ENCODE peak calls at places on chromosomes 13 and 19, in seven cellular contexts. G, V, I, N, S, P and Z are unnamed samples. For H3K27me3, the result is how much of the 10 kb centered on the place peaks cover.

GRCh38 chr13:30119476-30119875 is 187.9 kb downstream of the KATNAL1 start:
- DNase-seq in G (peak), N (peak), S (peak), I (no peak), V (no peak), P (peak), Z (no peak)

GRCh38 chr19:58572818-58573657 is at the start of gene MZF1:
- DNase-seq in I (peak), P (peak), V (peak), G (peak), N (peak), S (peak), Z (no peak)

GRCh38 chr13:35690546-35690945 is 214.1 kb upstream of the MAB21L1 start:
- DNase-seq in P (no peak), I (peak), S (no peak), V (no peak), N (no peak), G (peak), Z (no peak)

GRCh38 chr13:112985803-112986408 is 16.9 kb downstream of the MCF2L start:
- DNase-seq in S (no peak), N (no peak), V (no peak), P (no peak), I (no peak), G (no peak), Z (no peak)

GRCh38 chr19:45468159-45468651 is 409 bp downstream of the FOSB start:
- DNase-seq in S (no peak), V (no peak), G (no peak), N (no peak), P (peak), I (no peak), Z (no peak)

GRCh38 chr19:10612515-10613119 is 12.7 kb upstream of the SLC44A2 start:
- DNase-seq in N (no peak), P (no peak), G (peak), S (no peak), V (peak), I (peak), Z (no peak)

GRCh38 chr13:51955281-51955771 is 55.9 kb downstream of the ATP7B start:
- DNase-seq in N (no peak), I (peak), P (no peak), S (peak), V (no peak), G (peak), Z (no peak)

GRCh38 chr13:98080280-98080679 is 62.6 kb upstream of the FARP1 start:
- DNase-seq in V (no peak), S (no peak), I (no peak), N (no peak), G (no peak), P (no peak), Z (no peak)

GRCh38 chr19:35268546-35269424 is at the start of gene USF2:
- DNase-seq in I (peak), P (peak), G (peak), V (no peak), N (peak), S (peak), Z (no peak)

GRCh38 chr19:1861599-1862031 is 1.8 kb downstream of the KLF16 start:
- DNase-seq in N (no peak), I (no peak), V (no peak), S (no peak), G (no peak), P (no peak), Z (no peak)

GRCh38 chr19:15118789-15119494 is 11.7 kb downstream of the SYDE1 start:
- DNase-seq in P (no peak), S (no peak), V (no peak), N (no peak), I (no peak), G (no peak), Z (no peak)

GRCh38 chr19:50513746-50514345 is at the start of gene ASPDH:
- DNase-seq in N (no peak), I (no peak), P (no peak), V (no peak), S (no peak), G (no peak), Z (no peak)

GRCh38 chr13:103104340-103104739 is 38.1 kb upstream of the SLC10A2 start:
- DNase-seq in N (no peak), V (no peak), P (no peak), I (no peak), S (no peak), G (no peak), Z (no peak)

GRCh38 chr19:5691930-5692784 is 2.1 kb downstream of the RPL36 start:
- DNase-seq in V (no peak), P (no peak), I (no peak), S (no peak), N (no peak), G (no peak), Z (no peak)

GRCh38 chr13:73870970-73871935 is 263.0 kb downstream of the KLF12 start:
- DNase-seq in P (peak), G (peak), N (no peak), V (no peak), I (no peak), S (no peak), Z (no peak)

GRCh38 chr19:6812612-6813011 is 40.1 kb downstream of the VAV1 start:
- DNase-seq in P (no peak), N (no peak), S (no peak), V (no peak), G (no peak), I (no peak), Z (no peak)

GRCh38 chr13:59303433-59303832 is 860.3 kb downstream of the DIAPH3 start:
- DNase-seq in V (no peak), I (no peak), G (peak), P (no peak), N (no peak), S (no peak), Z (no peak)

GRCh38 chr13:36709136-36709895 is 35.5 kb downstream of the SERTM1 start:
- DNase-seq in P (no peak), V (no peak), G (peak), S (no peak), N (no peak), I (no peak), Z (no peak)

GRCh38 chr13:59319276-59319675 is 844.5 kb downstream of the DIAPH3 start:
- DNase-seq in V (no peak), G (no peak), I (no peak), S (no peak), N (no peak), P (no peak), Z (no peak)

GRCh38 chr19:35856546-35857149 is at the start of gene KIRREL2:
- DNase-seq in G (no peak), N (no peak), I (no peak), V (no peak), P (no peak), S (no peak), Z (no peak)

GRCh38 chr13:112624040-112624439 is 36.1 kb upstream of the TUBGCP3 start:
- DNase-seq in S (no peak), P (no peak), N (no peak), V (no peak), G (no peak), I (no peak), Z (no peak)

GRCh38 chr13:50152655-50153309 is 137.5 kb downstream of the KCNRG start:
- DNase-seq in G (no peak), V (no peak), I (no peak), P (no peak), S (no peak), N (no peak), Z (no peak)

GRCh38 chr13:73056054-73056962 is 2.5 kb upstream of the KLF5 start:
- DNase-seq in G (peak), P (peak), N (no peak), I (no peak), V (no peak), S (peak), Z (peak)

GRCh38 chr13:44573071-44573470 is 3.1 kb downstream of the TSC22D1 start:
- DNase-seq in P (no peak), V (no peak), N (no peak), G (peak), S (no peak), I (no peak), Z (no peak)

GRCh38 chr13:80374453-80374852 is 33.5 kb upstream of the SPRY2 start:
- DNase-seq in P (no peak), G (no peak), S (no peak), I (peak), N (no peak), V (no peak), Z (no peak)

GRCh38 chr13:79060216-79060615 is 345.8 kb downstream of the RBM26 start:
- DNase-seq in G (no peak), N (no peak), S (peak), P (no peak), I (no peak), V (no peak), Z (no peak)

GRCh38 chr19:16572332-16573211 is at the start of gene SLC35E1:
- DNase-seq in N (peak), V (peak), P (peak), S (peak), G (peak), I (peak), Z (peak)

GRCh38 chr19:22634450-22634827 is 315 bp downstream of the ZNF492 start:
- DNase-seq in N (no peak), V (no peak), G (no peak), I (no peak), S (no peak), P (no peak), Z (no peak)

DNA sequence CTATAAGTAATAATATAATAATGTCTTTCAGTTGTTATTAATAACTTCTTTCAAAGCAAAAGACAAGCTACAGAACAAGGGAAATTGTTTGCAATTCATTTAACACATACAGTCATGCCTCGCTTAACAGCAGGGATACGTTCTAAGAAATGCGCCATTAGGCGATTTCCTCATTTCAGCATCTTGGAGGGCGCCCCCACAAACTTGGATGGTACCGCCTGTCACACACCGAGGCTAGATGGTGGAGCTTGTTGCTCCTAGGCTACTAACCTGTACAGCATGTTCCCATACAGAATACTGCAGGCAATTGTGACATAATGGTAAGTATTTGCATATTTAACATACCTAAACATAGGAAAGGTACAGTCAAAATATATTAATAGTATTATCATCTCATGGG is 8.2 kb upstream of the ANKRD10 start:
- DNase-seq in V (no peak), P (no peak), S (no peak), N (no peak), I (no peak), G (no peak), Z (no peak)
- H3K27me3 ChIP-seq in V (under half), P (under half), S (under half), N (under half), I (under half), G (under half), Z (under half)

DNA sequence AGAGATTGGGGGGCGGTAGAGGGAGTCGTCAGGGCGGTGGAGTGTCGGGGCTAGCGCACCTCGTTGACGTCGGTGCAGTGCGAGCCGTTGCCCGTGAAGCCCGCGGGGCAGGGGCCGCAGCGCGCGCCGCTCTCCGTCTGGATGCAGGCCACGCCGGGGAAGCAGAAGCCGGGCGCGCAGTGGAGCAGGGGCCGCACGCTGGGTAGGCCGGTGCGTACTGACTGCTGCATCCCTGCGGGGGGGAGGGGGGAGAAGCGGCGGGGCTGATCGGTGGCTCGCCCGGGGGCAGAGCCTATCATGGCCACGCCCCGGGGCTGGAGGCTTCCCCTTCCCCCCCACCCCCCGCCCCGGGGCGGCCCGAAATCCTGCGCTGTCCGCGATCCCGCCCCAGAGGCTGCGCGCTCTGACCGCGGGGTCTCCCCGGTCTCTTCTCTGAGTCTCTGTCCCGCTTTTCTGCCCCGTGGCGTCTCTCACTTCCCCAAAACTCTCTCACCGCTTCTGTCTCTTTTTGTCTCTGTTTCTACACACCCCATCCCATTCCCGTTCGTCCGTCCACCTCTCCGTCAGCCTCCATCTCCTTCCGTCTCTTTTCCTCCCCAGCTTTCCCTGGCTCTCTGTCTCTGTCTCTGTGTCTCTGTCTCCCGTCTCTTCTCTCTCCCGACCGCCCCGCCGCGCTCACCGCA is 1.1 kb downstream of the COMP start:
- DNase-seq in G (peak), I (no peak), V (no peak), N (no peak), P (no peak), S (no peak), Z (no peak)
- H3K27me3 ChIP-seq in G (half or more), I (half or more), V (under half), N (under half), P (under half), S (under half), Z (under half)

GRCh38 chr19:39588066-39588465 is 14.3 kb upstream of the LGALS13 start:
- DNase-seq in I (no peak), N (no peak), G (no peak), V (no peak), S (no peak), P (no peak), Z (no peak)
- H3K27me3 ChIP-seq in I (under half), N (under half), G (under half), V (under half), S (under half), P (under half), Z (under half)

DNA sequence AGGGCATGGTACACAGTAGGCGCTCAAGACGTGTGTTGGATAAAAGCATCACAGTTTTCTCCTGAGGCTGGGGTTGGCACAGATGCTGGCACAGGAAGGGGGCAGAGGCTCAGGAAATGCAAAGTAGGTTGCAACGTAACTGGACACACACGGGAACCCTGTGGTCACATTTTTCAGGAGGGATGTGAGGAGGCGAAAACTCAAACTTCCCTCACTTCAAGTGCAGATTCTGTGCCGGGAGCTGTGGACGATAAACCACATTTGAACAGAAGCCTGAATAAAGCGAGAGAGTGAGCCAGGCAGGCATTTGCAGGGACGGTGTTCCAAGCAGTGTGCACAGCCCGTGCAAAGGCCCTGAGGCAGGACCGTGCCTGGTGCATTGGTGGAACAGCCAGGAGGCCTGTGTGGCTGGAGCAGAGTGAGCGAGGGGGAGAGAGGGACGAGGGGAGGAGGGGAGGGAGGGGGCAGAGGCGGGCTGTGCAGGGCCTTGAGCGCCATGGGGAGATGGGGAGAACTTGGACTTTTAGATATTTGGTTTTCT is 40.3 kb downstream of the NFIC start:
- DNase-seq in N (no peak), V (no peak), P (no peak), I (no peak), G (no peak), S (no peak), Z (no peak)
- H3K27me3 ChIP-seq in N (under half), V (under half), P (under half), I (under half), G (under half), S (under half), Z (under half)

DNA sequence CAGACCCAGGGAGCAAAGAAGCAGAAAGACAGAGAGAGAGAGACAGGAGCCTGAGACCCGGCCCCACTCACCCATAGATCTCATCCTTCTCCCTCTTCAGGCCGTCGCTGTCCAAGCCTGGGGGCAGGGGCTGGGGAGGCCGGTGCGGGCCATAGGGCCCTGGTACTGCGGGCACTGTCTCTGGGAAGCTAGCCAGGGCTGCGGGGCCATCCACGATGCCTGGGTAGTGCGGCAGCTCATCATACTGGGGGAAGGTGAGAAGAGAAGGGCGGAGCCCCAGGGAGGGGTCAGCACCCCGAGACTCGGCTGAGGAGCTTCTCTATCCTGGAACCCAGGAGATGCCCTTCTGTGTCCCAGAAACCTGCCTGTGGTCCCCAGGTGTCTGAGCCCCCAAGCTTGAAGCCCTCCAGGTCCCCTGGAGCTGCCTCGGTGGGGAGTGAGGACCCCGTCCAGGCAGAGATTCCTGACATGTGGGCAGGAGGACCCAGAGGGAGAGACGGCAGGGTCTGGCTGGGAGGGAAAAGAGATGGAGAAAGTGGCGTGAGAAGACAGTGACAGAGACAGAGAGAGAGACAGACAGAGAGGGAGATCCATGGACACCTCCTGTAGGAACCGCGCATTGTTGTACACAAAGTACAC is 2.1 kb downstream of the MEIS3 start:
- DNase-seq in P (no peak), S (no peak), V (no peak), G (no peak), N (no peak), I (no peak), Z (no peak)
- H3K27me3 ChIP-seq in P (under half), S (under half), V (under half), G (under half), N (half or more), I (half or more), Z (half or more)